ENCODE peak calls at places on chromosomes 7 and 10, in nine cellular contexts. N is transverse colon; U is Karpas-422; D is Panc1; P is fibroblast of lung; B is cardiac muscle cell; K is CD8-positive, alpha-beta T cell; Z is keratinocyte; S is spleen. A is an unnamed sample.

GRCh38 chr10:119543814-119544642 is 1.5 kb upstream of the RGS10 start:
- DNase-seq in N (no peak), U (no peak), D (no peak), P (no peak), B (no peak), K (peak), Z (no peak), S (no peak), A (no peak)

GRCh38 chr10:86340176-86340990 is 26.2 kb downstream of the GRID1 start:
- DNase-seq in N (no peak), U (no peak), D (no peak), P (no peak), B (no peak), K (no peak), Z (no peak), S (peak), A (no peak)

GRCh38 chr7:142556745-142557144 is 192.5 kb upstream of the PRSS1 start:
- DNase-seq in N (peak), U (no peak), D (peak), P (peak), B (peak), K (no peak), Z (peak), S (no peak), A (no peak)

GRCh38 chr10:16662889-16663288 is 141.2 kb upstream of the C1QL3 start:
- DNase-seq in N (no peak), U (no peak), D (no peak), P (no peak), B (no peak), K (no peak), Z (no peak), S (no peak), A (no peak)

GRCh38 chr10:26983156-26983555 is 117.1 kb downstream of the ANKRD26 start:
- DNase-seq in N (no peak), U (no peak), D (no peak), P (no peak), B (no peak), K (no peak), Z (no peak), S (no peak), A (no peak)

GRCh38 chr7:2016021-2016631 is 216.6 kb downstream of the MAD1L1 start:
- DNase-seq in N (no peak), U (no peak), D (no peak), P (no peak), B (no peak), K (no peak), Z (no peak), S (peak), A (no peak)

GRCh38 chr10:27819781-27820531 is 74.3 kb upstream of the MKX start:
- DNase-seq in N (no peak), U (no peak), D (no peak), P (peak), B (peak), K (no peak), Z (no peak), S (no peak), A (no peak)

GRCh38 chr10:17238445-17239275 is 10.6 kb downstream of the VIM start:
- DNase-seq in N (no peak), U (no peak), D (no peak), P (peak), B (no peak), K (no peak), Z (no peak), S (no peak), A (no peak)

GRCh38 chr10:16297652-16298051 is 139.2 kb upstream of the PTER start:
- DNase-seq in N (no peak), U (no peak), D (no peak), P (no peak), B (no peak), K (no peak), Z (no peak), S (no peak), A (no peak)

GRCh38 chr7:92230547-92230946 is 15.2 kb downstream of the KRIT1 start:
- DNase-seq in N (no peak), U (no peak), D (no peak), P (no peak), B (no peak), K (no peak), Z (no peak), S (no peak), A (no peak)

GRCh38 chr7:22356855-22357310 is at the start of gene RAPGEF5:
- DNase-seq in N (peak), U (peak), D (no peak), P (peak), B (peak), K (no peak), Z (no peak), S (peak), A (no peak)

GRCh38 chr10:98041352-98042043 is 11.1 kb upstream of the CRTAC1 start:
- DNase-seq in N (peak), U (peak), D (peak), P (peak), B (peak), K (peak), Z (no peak), S (no peak), A (peak)

GRCh38 chr7:142562688-142563087 is 186.6 kb upstream of the PRSS1 start:
- DNase-seq in N (no peak), U (no peak), D (no peak), P (peak), B (no peak), K (no peak), Z (no peak), S (no peak), A (no peak)

GRCh38 chr10:124005091-124005490 is 88.3 kb downstream of the CHST15 start:
- DNase-seq in N (no peak), U (no peak), D (no peak), P (no peak), B (no peak), K (no peak), Z (no peak), S (peak), A (no peak)

GRCh38 chr10:59283456-59284082 is 78.8 kb downstream of the FAM13C start:
- DNase-seq in N (no peak), U (no peak), D (no peak), P (peak), B (peak), K (no peak), Z (no peak), S (no peak), A (no peak)

GRCh38 chr10:122181055-122181732 is 89.9 kb upstream of the BTBD16 start:
- DNase-seq in N (no peak), U (no peak), D (no peak), P (peak), B (no peak), K (no peak), Z (no peak), S (no peak), A (no peak)

DNA sequence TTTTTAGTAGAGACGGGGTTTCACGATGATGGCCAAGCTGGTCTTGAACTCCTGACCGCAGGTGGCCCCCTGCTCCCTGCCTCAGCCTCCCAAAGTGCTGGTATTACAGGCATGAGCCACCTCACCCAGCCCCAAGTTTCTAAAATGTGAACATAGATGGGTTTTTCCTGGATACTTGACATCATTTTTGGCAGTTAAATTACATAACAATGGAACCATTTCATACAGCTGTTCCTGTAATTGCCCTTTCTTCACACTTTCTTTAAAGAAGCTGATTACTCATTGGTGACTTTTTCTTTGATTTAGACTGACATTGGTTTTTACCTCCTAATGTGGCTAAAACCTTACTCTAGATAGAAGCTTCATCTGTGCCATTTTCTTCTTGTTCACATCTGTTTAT is 5.9 kb downstream of the ZKSCAN1 start:
- DNase-seq in N (no peak), U (no peak), D (no peak), P (no peak), B (no peak), K (no peak), Z (no peak), S (no peak), A (no peak)
- H3K27ac ChIP-seq in N (peak), U (no peak), D (no peak), P (no peak), B (no peak), K (no peak), Z (no peak), S (no peak), A (peak)

DNA sequence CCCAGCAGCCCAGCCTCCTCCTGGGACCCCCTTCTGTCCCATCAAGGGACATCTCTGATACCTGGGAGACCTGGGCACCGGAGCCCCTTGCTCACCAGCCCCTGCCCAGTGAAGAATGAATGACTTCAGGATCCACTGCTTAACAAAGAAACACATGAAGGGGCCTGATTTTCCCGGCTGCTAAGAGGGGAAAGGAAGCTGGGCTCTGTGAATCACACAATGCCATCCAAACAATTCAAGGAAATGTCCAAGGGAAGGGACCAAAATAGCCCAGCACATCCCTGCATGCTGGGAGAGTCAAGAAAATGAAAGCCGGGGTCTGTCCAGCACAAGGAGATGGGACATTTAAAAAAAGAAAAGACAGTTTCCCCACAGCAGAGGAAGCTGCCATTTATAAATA is 128.7 kb upstream of the JCAD start:
- DNase-seq in N (no peak), U (no peak), D (no peak), P (no peak), B (no peak), K (no peak), Z (no peak), S (no peak), A (no peak)
- H3K27ac ChIP-seq in N (peak), U (no peak), D (peak), P (no peak), B (no peak), K (no peak), Z (no peak), S (peak), A (no peak)

DNA sequence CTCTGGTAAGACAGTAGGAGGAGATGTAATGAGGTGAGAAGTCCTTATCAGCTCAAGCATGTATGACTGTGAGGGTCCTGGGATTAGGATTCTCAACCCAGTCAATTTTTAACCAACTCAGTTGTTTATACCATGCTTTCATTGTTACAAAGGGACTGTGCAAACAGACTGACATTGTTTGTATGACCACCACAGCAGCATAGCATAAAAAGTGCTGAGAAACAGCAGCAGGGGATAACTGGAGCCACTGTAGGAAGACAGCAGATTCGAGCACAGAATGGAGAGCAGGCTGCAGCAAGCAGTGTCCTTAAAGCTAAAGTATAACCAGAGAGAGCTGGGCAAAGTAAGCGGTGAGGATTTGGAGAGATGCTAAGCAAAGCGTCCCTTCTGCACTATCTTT is 829.5 kb downstream of the REEP3 start:
- DNase-seq in N (no peak), U (no peak), D (no peak), P (no peak), B (no peak), K (no peak), Z (no peak), S (no peak), A (no peak)
- H3K27ac ChIP-seq in N (no peak), U (no peak), D (no peak), P (no peak), B (no peak), K (no peak), Z (no peak), S (no peak), A (peak)

DNA sequence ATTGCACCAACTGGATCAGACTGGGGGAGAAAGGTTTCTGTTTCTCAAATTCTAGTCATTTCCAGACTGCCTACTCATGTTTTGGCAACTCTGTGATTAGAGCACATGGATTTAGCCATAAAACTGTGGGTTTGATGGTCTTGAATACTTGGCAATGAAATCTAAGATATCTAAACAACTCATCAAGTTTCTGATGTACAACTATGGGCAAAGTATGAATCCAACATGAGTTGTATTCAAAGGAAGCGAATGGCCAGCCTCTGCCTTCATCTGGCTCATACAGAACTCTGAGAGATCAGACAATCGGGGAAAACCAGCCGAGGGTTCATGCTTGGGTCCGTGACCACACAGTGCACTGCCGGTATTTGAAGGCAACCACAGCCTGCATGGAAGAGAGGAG is 144.3 kb downstream of the ADAM12 start:
- DNase-seq in N (no peak), U (no peak), D (no peak), P (peak), B (no peak), K (no peak), Z (no peak), S (no peak), A (no peak)
- H3K27ac ChIP-seq in N (no peak), U (no peak), D (no peak), P (peak), B (no peak), K (no peak), Z (no peak), S (no peak), A (no peak)

GRCh38 chr10:77350711-77351119 is 286.9 kb downstream of the KCNMA1 start:
- DNase-seq in N (no peak), U (no peak), D (peak), P (peak), B (no peak), K (no peak), Z (peak), S (no peak), A (no peak)
- H3K27ac ChIP-seq in N (no peak), U (no peak), D (peak), P (peak), B (no peak), K (no peak), Z (peak), S (no peak), A (no peak)

A was measured in substantia nigra.